ENCODE peak calls at places on chromosome 14, in seven cellular contexts. W is iPS DF 6.9, G is stomach, T is right atrium auricular region, F is left ventricle myocardium inferior, X is astrocyte of the spinal cord, C is lung. V is an unnamed sample.

GRCh38 chr14:23361320-23361719 is 3.7 kb downstream of the EFS start:
- DNase-seq in W (no peak), G (no peak), T (no peak), X (peak), F (no peak), C (no peak), V (no peak)

GRCh38 chr14:81066672-81067071 is 111.3 kb downstream of the TSHR start:
- DNase-seq in F (no peak), T (no peak), X (no peak), W (no peak), G (no peak), C (no peak), V (no peak)

GRCh38 chr14:50318031-50318626 is 6.0 kb downstream of the DMAC2L start:
- DNase-seq in F (no peak), X (peak), T (no peak), C (no peak), G (no peak), W (no peak), V (no peak)

GRCh38 chr14:78486621-78487020 is 316.4 kb downstream of the NRXN3 start:
- DNase-seq in X (no peak), F (no peak), T (no peak), C (no peak), W (no peak), G (no peak), V (no peak)

GRCh38 chr14:67457782-67458181 is 30.7 kb downstream of the TMEM229B start:
- DNase-seq in F (peak), T (no peak), C (no peak), X (no peak), W (no peak), G (peak), V (no peak)

GRCh38 chr14:52553002-52553670 is 500 bp downstream of the GPR137C start:
- DNase-seq in X (peak), F (peak), T (no peak), C (no peak), W (no peak), G (peak), V (peak)

GRCh38 chr14:32354716-32355115 is 25.6 kb downstream of the AKAP6 start:
- DNase-seq in G (no peak), X (no peak), F (peak), W (no peak), C (no peak), T (no peak), V (no peak)

GRCh38 chr14:90381999-90382451 is 14.8 kb upstream of the CALM1 start:
- DNase-seq in F (no peak), W (no peak), G (peak), C (peak), X (no peak), T (no peak), V (peak)

GRCh38 chr14:105067140-105067968 is 2.1 kb upstream of the GPR132 start:
- DNase-seq in W (no peak), T (no peak), C (no peak), F (no peak), G (no peak), X (no peak), V (no peak)

GRCh38 chr14:80100681-80101080 is 110.6 kb downstream of the DIO2 start:
- DNase-seq in C (no peak), G (no peak), X (no peak), F (no peak), W (no peak), T (no peak), V (no peak)

GRCh38 chr14:100780246-100780645 is 45.7 kb upstream of the MEG3 start:
- DNase-seq in T (no peak), C (no peak), X (no peak), G (peak), W (no peak), F (no peak), V (no peak)

GRCh38 chr14:26598672-26599131 is 869 bp upstream of the NOVA1 start:
- DNase-seq in F (no peak), G (no peak), W (no peak), X (no peak), C (no peak), T (no peak), V (peak)

GRCh38 chr14:56216631-56217379 is 98.6 kb downstream of the PELI2 start:
- DNase-seq in G (peak), C (peak), F (peak), T (no peak), X (no peak), W (no peak), V (no peak)

GRCh38 chr14:40340708-40341107 is 908.5 kb upstream of the FBXO33 start:
- DNase-seq in X (no peak), C (no peak), F (no peak), T (no peak), W (no peak), G (no peak), V (no peak)

GRCh38 chr14:49950275-49951250 is 57.7 kb downstream of the ARF6 start:
- DNase-seq in F (no peak), X (no peak), T (no peak), W (no peak), C (peak), G (peak), V (peak)

GRCh38 chr14:75361751-75362433 is 65.9 kb upstream of the JDP2 start:
- DNase-seq in X (no peak), G (no peak), C (no peak), W (no peak), T (no peak), F (peak), V (no peak)

GRCh38 chr14:44700184-44700583 is 193.1 kb upstream of the FSCB start:
- DNase-seq in G (no peak), W (no peak), T (no peak), F (no peak), X (peak), C (no peak), V (no peak)

GRCh38 chr14:77116194-77116817 is 18.2 kb downstream of the CIPC start:
- DNase-seq in W (no peak), F (no peak), T (no peak), C (no peak), X (no peak), G (no peak), V (no peak)

GRCh38 chr14:75880512-75880911 is 101.3 kb downstream of the TGFB3 start:
- DNase-seq in C (no peak), T (no peak), F (no peak), X (no peak), G (no peak), W (no peak), V (no peak)

GRCh38 chr14:75803768-75804167 is 142.7 kb downstream of the TTLL5 start:
- DNase-seq in W (no peak), G (no peak), T (no peak), C (no peak), X (peak), F (no peak), V (no peak)

GRCh38 chr14:49310298-49310697 is 275.9 kb downstream of the RPS29 start:
- DNase-seq in C (no peak), G (no peak), T (no peak), W (peak), X (no peak), F (no peak), V (no peak)

GRCh38 chr14:52046376-52046917 is 22.4 kb downstream of the NID2 start:
- DNase-seq in X (no peak), T (no peak), C (no peak), G (no peak), W (no peak), F (no peak), V (no peak)

GRCh38 chr14:104826197-104826857 is 25.4 kb downstream of the ZBTB42 start:
- DNase-seq in T (peak), G (peak), W (no peak), C (peak), F (peak), X (peak), V (peak)

GRCh38 chr14:74661726-74662450 is 49.9 kb upstream of the LTBP2 start:
- DNase-seq in F (peak), T (peak), C (no peak), G (no peak), X (no peak), W (no peak), V (no peak)

GRCh38 chr14:95689441-95689840 is 3.2 kb downstream of the TCL1B start:
- DNase-seq in W (no peak), G (no peak), X (no peak), C (no peak), F (no peak), T (no peak), V (no peak)

GRCh38 chr14:32560213-32560857 is 231.2 kb downstream of the AKAP6 start:
- DNase-seq in G (peak), C (peak), W (peak), T (peak), F (no peak), X (peak), V (peak)

GRCh38 chr14:84323450-84323849 is 1206.5 kb upstream of the FLRT2 start:
- DNase-seq in W (no peak), T (no peak), X (no peak), G (no peak), F (no peak), C (no peak), V (no peak)

GRCh38 chr14:51069065-51069464 is 25.8 kb downstream of the TRIM9 start:
- DNase-seq in W (no peak), T (no peak), F (no peak), X (peak), G (no peak), C (no peak), V (no peak)

GRCh38 chr14:51520087-51520486 is 131.6 kb upstream of the FRMD6 start:
- DNase-seq in X (no peak), F (no peak), G (no peak), W (no peak), C (no peak), T (no peak), V (no peak)

GRCh38 chr14:100621806-100622205 is 34.6 kb upstream of the BEGAIN start:
- DNase-seq in G (no peak), W (no peak), T (no peak), C (no peak), X (no peak), F (no peak), V (peak)

GRCh38 chr14:97442363-97442762 is 645.2 kb downstream of the VRK1 start:
- DNase-seq in C (no peak), W (no peak), X (no peak), F (no peak), G (no peak), T (no peak), V (no peak)

GRCh38 chr14:94670692-94671285 is 58.6 kb downstream of the SERPINA3 start:
- DNase-seq in W (no peak), G (no peak), F (no peak), T (no peak), X (no peak), C (no peak), V (no peak)

GRCh38 chr14:21723431-21724045 is 49.9 kb upstream of the OR4E1 start:
- DNase-seq in T (no peak), W (peak), X (no peak), C (no peak), G (no peak), F (no peak), V (peak)

DNA sequence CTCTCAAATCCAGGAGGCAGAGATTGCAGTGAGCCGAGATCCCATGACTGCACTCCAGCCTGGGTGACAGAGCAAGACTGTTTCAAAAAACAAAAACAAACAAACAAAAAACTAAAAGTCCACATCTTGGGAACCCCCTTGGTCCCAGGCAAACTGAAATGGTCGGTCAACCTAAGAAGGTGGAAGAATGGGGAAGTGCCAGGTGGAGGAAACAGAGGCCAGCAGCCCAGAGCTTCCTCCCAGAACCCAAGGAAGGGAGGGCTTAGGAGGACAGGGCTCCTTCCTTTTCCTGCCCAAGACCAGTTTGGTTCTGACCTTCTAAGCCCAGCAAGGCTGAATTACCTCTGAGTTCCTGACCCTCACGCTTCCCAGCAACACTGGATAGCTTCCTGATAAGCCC is 121.0 kb upstream of the FUT8 start:
- DNase-seq in X (no peak), G (no peak), T (no peak), W (no peak), C (no peak), F (no peak), V (no peak)
- H3K4me3 ChIP-seq in X (no peak), G (no peak), T (no peak), W (no peak), C (no peak), F (no peak), V (no peak)

GRCh38 chr14:73237786-73238261 is 518 bp downstream of the PAPLN start:
- DNase-seq in W (no peak), T (no peak), F (no peak), X (no peak), G (no peak), C (no peak), V (no peak)

GRCh38 chr14:73238941-73239340 is 1.6 kb downstream of the PAPLN start:
- DNase-seq in F (no peak), W (no peak), C (no peak), X (no peak), G (no peak), T (no peak), V (no peak)

GRCh38 chr14:73240816-73241480 is 3.6 kb downstream of the PAPLN start:
- DNase-seq in C (no peak), W (no peak), X (no peak), T (no peak), F (no peak), G (no peak), V (no peak)

GRCh38 chr14:73238262-73238852 is 1.1 kb downstream of the PAPLN start:
- DNase-seq in G (no peak), W (no peak), F (no peak), X (peak), T (no peak), C (no peak), V (no peak)

GRCh38 chr14:73239463-73240241 is 2.3 kb downstream of the PAPLN start:
- DNase-seq in C (no peak), X (peak), F (peak), G (no peak), T (peak), W (no peak), V (no peak)
- H3K4me3 ChIP-seq in C (no peak), X (peak), F (peak), G (peak), T (peak), W (peak), V (peak)

GRCh38 chr14:34655959-34656358 is 26.0 kb upstream of the SNX6 start:
- DNase-seq in X (no peak), G (no peak), C (no peak), T (no peak), W (no peak), F (no peak), V (no peak)
- H3K4me3 ChIP-seq in X (no peak), G (no peak), C (no peak), T (no peak), W (no peak), F (no peak), V (no peak)

DNA sequence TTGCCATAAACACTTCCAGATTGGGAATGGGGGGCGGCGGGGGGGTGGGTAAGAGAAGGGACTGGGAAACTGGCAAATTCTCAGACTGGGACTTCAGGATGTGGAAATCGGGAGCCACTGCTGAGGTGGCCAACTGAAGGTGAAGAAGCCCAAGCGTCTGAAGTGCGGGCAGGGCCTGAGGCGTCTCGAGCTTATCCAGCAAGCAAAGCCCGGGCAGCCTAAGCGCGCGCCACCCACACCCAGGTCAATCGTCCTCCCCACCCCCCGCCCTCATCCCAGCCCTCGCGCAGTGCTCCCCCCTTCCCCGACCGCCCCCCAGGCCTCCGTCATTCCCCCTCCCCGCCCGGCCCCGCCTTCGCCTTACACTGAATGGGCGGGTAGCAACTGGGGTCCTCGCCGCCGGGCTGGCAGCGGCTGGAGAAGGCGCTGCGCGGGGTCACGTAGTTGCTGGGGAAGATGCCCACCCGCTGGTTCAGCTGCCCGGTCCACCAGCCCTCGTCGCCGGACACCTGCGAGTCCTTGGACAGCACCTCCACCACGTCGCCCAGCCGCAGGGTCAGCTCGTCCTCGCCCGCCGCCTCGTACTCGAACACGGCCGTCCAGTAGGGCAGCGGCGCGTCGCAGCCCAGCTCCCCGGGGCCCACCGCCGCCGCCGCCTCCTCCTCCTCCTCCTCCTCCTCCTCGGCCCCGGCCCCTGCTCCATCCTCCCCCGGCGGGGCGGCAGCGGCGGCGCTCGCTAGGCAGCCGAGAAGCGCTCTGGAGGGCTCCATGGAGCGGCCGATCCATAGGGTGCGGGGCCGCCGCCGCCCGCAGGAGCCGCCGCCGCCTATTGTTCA is 693 bp downstream of the MAP3K9 start:
- DNase-seq in G (peak), F (peak), W (no peak), X (no peak), C (peak), T (no peak), V (peak)
- H3K4me3 ChIP-seq in G (peak), F (peak), W (peak), X (peak), C (peak), T (peak), V (peak)

DNA sequence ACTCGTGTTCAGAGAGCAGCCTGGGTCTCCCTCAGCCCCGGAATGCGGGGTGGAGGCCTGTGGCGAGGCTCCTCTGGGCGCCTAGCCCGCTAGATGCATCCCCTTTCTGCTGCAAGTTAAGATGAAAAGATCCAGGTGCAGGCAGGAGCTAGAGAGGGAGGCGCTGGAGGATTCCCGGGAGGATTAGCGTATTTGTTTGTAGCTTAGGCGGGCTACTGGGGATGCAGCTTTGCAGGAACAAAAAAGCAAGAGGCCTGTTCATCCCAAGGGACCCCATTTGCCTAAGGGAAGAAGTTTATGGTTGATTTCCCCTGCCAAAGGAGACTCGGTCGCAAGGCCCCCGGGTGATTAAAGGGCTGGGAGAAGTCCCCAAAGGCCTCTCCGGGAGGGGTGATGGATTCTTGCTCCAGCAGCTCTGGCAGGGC is 818 bp downstream of the CCDC177 start:
- DNase-seq in F (no peak), C (no peak), T (no peak), X (no peak), G (no peak), W (no peak), V (no peak)
- H3K4me3 ChIP-seq in F (peak), C (no peak), T (no peak), X (no peak), G (no peak), W (no peak), V (peak)

GRCh38 chr14:88325883-88326282 is 2.8 kb upstream of the KCNK10 start:
- DNase-seq in F (no peak), T (no peak), W (no peak), X (no peak), C (no peak), G (no peak), V (no peak)

GRCh38 chr14:88323520-88324199 is 591 bp upstream of the KCNK10 start:
- DNase-seq in C (no peak), T (no peak), X (no peak), G (no peak), F (no peak), W (no peak), V (no peak)

GRCh38 chr14:88323086-88323519 is at the start of gene KCNK10:
- DNase-seq in F (no peak), X (peak), W (no peak), C (no peak), G (no peak), T (no peak), V (no peak)

GRCh38 chr14:88322505-88323085 is 474 bp downstream of the KCNK10 start:
- DNase-seq in W (no peak), X (no peak), F (no peak), G (no peak), T (no peak), C (no peak), V (no peak)

DNA sequence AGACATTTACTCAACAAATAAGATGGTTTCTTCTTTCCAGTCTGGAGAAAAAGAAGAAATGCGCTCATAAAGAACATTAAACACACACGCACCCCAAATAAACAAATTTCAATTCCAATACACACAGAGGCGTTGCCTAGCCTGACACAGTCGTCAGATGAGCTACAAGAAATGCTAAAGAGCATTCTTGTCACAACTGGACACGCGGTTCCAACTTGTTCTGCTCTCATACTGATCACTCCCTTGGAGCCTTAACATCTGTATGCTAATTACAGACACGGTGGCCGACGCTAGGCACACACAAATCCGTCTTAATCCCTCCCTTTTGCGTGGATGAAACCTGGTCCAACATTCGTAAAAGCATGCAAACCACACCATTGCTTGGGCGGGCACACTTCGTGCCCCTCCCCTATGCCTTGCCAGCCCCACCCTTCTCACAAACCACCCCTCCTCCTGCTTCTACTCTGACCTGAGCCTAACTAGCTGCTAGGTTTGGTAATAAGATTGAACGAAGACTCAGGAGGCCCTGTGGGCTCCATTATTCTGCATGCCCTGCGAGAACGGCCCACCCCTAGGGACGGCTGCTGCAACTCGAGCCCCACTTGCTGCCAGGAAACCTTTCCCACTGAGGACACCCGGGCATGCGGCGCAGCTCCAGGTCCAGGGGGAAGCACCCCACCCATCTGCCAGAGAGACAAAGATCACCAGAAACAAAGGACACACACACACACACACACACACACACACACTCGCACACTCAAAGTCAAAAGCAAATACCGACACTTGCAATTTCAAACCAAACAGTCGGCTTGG is 1.2 kb downstream of the KCNK10 start:
- DNase-seq in X (no peak), G (no peak), C (no peak), T (no peak), W (no peak), F (no peak), V (no peak)
- H3K4me3 ChIP-seq in X (no peak), G (no peak), C (no peak), T (no peak), W (no peak), F (no peak), V (no peak)